ENCODE peak calls at places on chromosomes 1 and 21, in five cellular contexts. R is HL-60, W is GM13976, L is Peyer's patch, A is AG09319. E is an unnamed sample.

GRCh38 chr1:201999625-202000238 is 10.7 kb upstream of the ELF3 start:
- DNase-seq in R (peak), W (peak), L (peak), A (no peak), E (peak)

GRCh38 chr1:185788386-185788785 is 54.2 kb downstream of the HMCN1 start:
- DNase-seq in R (no peak), W (no peak), L (no peak), A (no peak), E (no peak)

GRCh38 chr1:1082239-1083180 is 8.4 kb upstream of the RNF223 start:
- DNase-seq in R (no peak), W (no peak), L (peak), A (no peak), E (no peak)

GRCh38 chr21:46227811-46228344 is 696 bp downstream of the LSS start:
- DNase-seq in R (no peak), W (peak), L (peak), A (no peak), E (no peak)

GRCh38 chr1:174008261-174008660 is 13.9 kb downstream of the RC3H1 start:
- DNase-seq in R (no peak), W (no peak), L (no peak), A (no peak), E (no peak)

GRCh38 chr1:33429846-33430750 is 797 bp downstream of the PHC2 start:
- DNase-seq in R (peak), W (peak), L (peak), A (no peak), E (peak)

GRCh38 chr21:44571296-44571695 is 2.2 kb upstream of the KRTAP10-4 start:
- DNase-seq in R (no peak), W (no peak), L (no peak), A (no peak), E (no peak)

GRCh38 chr1:59477286-59477685 is 180.4 kb downstream of the FGGY start:
- DNase-seq in R (no peak), W (no peak), L (peak), A (no peak), E (no peak)

GRCh38 chr21:42646076-42646825 is 7.2 kb upstream of the PDE9A start:
- DNase-seq in R (no peak), W (no peak), L (peak), A (no peak), E (no peak)

GRCh38 chr21:42389449-42389835 is 6.4 kb downstream of the TMPRSS3 start:
- DNase-seq in R (no peak), W (no peak), L (peak), A (no peak), E (no peak)

GRCh38 chr1:27011058-27011764 is 1.4 kb downstream of the TENT5B start:
- DNase-seq in R (no peak), W (no peak), L (peak), A (no peak), E (no peak)

GRCh38 chr1:51567653-51568052 is 48.6 kb upstream of the EPS15 start:
- DNase-seq in R (no peak), W (no peak), L (no peak), A (peak), E (no peak)

GRCh38 chr21:45277101-45278045 is 10.3 kb downstream of the POFUT2 start:
- DNase-seq in R (no peak), W (no peak), L (peak), A (no peak), E (no peak)

GRCh38 chr1:214228976-214229375 is 52.0 kb upstream of the SMYD2 start:
- DNase-seq in R (no peak), W (no peak), L (no peak), A (no peak), E (no peak)

GRCh38 chr1:1534401-1535145 is 5.9 kb downstream of the TMEM240 start:
- DNase-seq in R (no peak), W (no peak), L (no peak), A (no peak), E (no peak)

GRCh38 chr21:40783404-40783803 is 63.6 kb downstream of the DSCAM start:
- DNase-seq in R (no peak), W (no peak), L (no peak), A (no peak), E (no peak)

GRCh38 chr1:226619031-226619430 is 70.5 kb downstream of the STUM start:
- DNase-seq in R (no peak), W (no peak), L (peak), A (no peak), E (no peak)

GRCh38 chr21:32192291-32192690 is 86.6 kb downstream of the MIS18A start:
- DNase-seq in R (no peak), W (no peak), L (no peak), A (no peak), E (no peak)

GRCh38 chr21:25897383-25897782 is 162.6 kb downstream of the GABPA start:
- DNase-seq in R (no peak), W (no peak), L (no peak), A (no peak), E (no peak)

GRCh38 chr21:25896657-25897056 is 161.9 kb downstream of the GABPA start:
- DNase-seq in R (no peak), W (no peak), L (no peak), A (no peak), E (no peak)

GRCh38 chr21:25903599-25903998 is 168.8 kb downstream of the GABPA start:
- DNase-seq in R (no peak), W (no peak), L (no peak), A (no peak), E (no peak)

GRCh38 chr21:25898671-25899070 is 163.9 kb downstream of the GABPA start:
- DNase-seq in R (no peak), W (no peak), L (no peak), A (no peak), E (no peak)

GRCh38 chr21:25901580-25901979 is 166.8 kb downstream of the GABPA start:
- DNase-seq in R (no peak), W (no peak), L (no peak), A (no peak), E (no peak)
- TF ChIP-seq CTCF in R (no peak), W (no peak), L (no peak), A (no peak), E (no peak)

DNA sequence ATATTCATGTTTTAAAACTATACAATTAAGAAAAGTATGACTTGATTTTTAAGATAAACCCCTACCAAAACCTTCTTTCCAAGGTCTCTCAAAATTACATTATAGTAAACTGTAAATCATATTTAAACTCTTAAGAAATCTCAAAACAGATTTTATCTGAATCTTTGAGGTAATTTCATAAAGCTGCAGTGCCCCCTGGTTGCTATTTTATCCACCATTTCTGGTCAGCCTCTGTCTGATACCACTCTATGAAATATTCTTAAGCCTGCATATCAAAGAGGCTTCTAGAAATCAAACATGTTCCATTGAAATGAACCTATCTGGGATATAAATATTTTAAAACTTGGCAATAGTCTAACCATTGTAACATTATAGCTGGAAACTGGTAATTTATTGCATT is 317.3 kb downstream of the COL11A1 start:
- DNase-seq in R (no peak), W (no peak), L (no peak), A (no peak), E (no peak)
- TF ChIP-seq CTCF in R (no peak), W (no peak), L (no peak), A (no peak), E (peak)

DNA sequence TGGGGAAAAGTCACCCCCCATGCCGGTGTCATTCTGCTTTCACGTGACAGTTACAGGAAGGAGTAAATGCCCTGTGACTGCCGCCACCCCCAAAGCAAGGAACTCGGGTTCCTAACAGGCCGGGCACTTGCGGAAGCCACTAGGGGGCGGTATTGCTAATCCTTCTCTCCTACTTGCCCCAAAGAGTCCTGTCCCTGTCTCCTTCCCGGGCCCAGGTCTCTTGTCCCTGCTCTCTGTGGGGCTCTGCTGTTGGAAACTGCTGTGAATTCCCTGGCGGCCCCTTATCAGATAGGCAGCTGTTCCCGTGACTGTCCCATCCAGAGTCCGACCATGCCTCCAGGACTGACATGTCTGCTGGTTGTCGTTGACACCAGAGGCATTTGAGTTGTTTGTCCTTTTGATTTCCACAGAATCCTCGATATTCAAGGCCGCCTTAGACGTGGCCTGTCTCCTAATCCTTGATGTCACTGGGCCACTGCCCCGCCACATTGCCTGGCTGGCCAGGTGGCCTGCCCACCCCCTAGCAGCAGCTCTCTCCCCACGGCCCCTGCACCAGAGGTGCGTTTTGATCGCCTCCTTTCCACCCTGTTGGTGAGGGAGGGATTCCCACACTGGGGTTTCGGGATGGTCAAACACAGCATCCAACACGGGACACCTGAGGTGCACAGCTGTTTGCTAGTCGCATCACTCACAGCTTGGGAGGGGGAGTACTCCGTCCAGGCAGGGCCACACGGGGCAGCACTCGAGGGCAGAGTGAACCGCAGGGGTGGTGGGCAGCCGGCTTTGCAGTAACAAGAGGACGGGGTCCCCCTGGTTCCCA is 37.3 kb downstream of the CHAF1B start:
- DNase-seq in R (peak), W (peak), L (no peak), A (no peak), E (peak)
- TF ChIP-seq CTCF in R (peak), W (peak), L (no peak), A (peak), E (peak)

DNA sequence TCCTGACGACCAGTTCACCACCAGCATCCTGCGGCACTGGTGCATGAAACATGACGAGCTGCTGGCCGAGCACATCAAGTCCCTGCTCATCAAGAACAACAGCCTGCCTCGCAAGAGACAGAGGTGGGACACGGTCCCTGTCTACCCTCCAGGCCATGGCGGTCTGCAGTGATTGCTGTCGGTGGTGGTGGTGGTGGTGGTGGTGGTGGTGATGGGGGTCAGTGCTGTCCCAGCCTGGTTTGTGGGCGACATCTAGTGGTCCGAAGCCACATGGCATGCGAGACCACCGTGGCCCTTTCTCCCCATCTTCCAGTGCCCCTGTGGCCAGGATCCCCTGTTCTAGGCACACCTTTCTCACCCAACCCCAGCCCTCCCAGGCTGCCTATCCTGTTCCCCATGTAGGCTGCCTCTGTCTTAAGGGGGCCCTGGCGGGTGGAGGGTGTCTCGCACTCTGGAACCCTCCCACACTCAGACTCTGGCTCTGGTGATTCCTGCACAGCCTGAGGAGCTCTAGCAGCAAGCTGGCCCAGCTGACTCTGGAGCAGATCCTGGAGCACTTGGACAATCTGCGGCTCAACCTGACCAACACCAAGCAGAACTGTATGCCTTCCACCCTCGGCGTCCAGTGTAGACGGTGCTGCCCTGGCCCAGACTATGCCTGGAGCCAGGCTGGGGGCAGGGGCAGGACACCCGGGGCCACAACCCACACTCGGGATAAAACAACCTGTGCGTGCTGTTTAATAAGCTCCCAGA is 3.2 kb upstream of the SLC27A3 start:
- DNase-seq in R (no peak), W (no peak), L (no peak), A (no peak), E (peak)
- TF ChIP-seq CTCF in R (no peak), W (peak), L (no peak), A (peak), E (peak)

GRCh38 chr21:25842925-25843324 is 108.2 kb downstream of the GABPA start:
- DNase-seq in R (no peak), W (no peak), L (no peak), A (no peak), E (no peak)

GRCh38 chr21:25845729-25846256 is 111.0 kb downstream of the GABPA start:
- DNase-seq in R (no peak), W (no peak), L (no peak), A (no peak), E (no peak)

GRCh38 chr21:25850126-25850831 is 115.5 kb downstream of the GABPA start:
- DNase-seq in R (no peak), W (no peak), L (no peak), A (no peak), E (no peak)

GRCh38 chr21:25848309-25848708 is 113.5 kb downstream of the GABPA start:
- DNase-seq in R (no peak), W (no peak), L (no peak), A (no peak), E (no peak)
- TF ChIP-seq CTCF in R (no peak), W (no peak), L (no peak), A (no peak), E (no peak)

GRCh38 chr1:18139198-18139981 is 31.8 kb downstream of the IGSF21 start:
- DNase-seq in R (no peak), W (no peak), L (no peak), A (no peak), E (no peak)
- TF ChIP-seq CTCF in R (no peak), W (no peak), L (no peak), A (no peak), E (no peak)

GRCh38 chr1:178036090-178036489 is 57.8 kb upstream of the RASAL2 start:
- DNase-seq in R (no peak), W (no peak), L (no peak), A (no peak), E (no peak)

GRCh38 chr1:178039826-178040380 is 54.0 kb upstream of the RASAL2 start:
- DNase-seq in R (no peak), W (no peak), L (no peak), A (no peak), E (no peak)

GRCh38 chr1:178038372-178038771 is 55.5 kb upstream of the RASAL2 start:
- DNase-seq in R (no peak), W (no peak), L (no peak), A (no peak), E (no peak)

GRCh38 chr1:178034676-178035075 is 59.2 kb upstream of the RASAL2 start:
- DNase-seq in R (no peak), W (no peak), L (no peak), A (no peak), E (no peak)

DNA sequence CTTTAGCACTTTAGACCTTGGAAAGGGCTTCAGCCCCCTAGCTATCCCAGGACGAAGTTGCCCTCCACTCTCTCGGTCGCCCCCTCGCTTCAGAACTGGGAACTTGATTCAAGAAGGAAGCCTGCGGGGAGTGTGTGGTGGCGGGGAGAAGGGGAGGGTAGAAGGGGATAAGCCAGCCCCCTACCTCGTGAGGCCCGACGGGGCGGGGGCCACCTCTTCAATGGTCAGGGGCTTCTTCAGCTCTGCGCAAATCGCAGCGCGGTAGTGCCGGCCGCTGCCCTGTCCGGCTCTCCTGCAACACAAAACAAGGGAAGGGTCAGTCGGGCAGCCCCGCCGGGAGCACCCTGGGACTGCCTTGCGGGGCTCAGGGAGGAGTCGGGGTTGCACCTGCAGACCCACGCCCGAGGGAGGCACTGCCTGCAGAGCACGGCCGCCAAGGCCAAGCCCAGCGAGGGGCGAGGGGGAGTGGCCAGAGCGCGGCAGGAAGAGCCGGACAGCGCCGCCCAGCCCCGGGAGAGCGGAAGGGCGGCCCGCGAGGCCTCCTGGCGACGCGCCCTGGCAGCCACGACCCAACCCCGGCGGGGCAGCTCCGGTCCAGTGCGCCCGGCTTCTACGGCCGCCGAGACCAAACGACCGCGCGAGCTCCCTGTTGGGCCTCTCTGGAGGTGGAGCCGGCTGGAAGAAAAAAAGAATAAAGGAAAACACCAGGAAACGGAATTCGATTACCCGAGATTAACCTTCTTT is 56.2 kb upstream of the RASAL2 start:
- DNase-seq in R (peak), W (no peak), L (peak), A (peak), E (peak)
- TF ChIP-seq CTCF in R (peak), W (no peak), L (no peak), A (peak), E (peak)

GRCh38 chr1:36542962-36543515 is 60.3 kb upstream of the CSF3R start:
- DNase-seq in R (no peak), W (no peak), L (no peak), A (no peak), E (no peak)
- TF ChIP-seq CTCF in R (no peak), W (no peak), L (no peak), A (no peak), E (peak)